ENCODE peak calls at places on chromosomes 12 and 14, in nine cellular contexts. One of them, this sample, is unnamed.

GRCh38 chr14:35292770-35293561 is 784 bp downstream of the PSMA6 start:
- DNase-seq in psoas muscle: no peak
- DNase-seq in lung: no peak
- DNase-seq in AG04450: no peak
- DNase-seq in stomach: no peak
- DNase-seq in A549: no peak
- DNase-seq in Peyer's patch: no peak
- DNase-seq in OCI-LY7: no peak
- DNase-seq in cardiac fibroblast: no peak
- DNase-seq in this sample: no peak

GRCh38 chr14:63614964-63615363 is 26.7 kb downstream of the WDR89 start:
- DNase-seq in psoas muscle: no peak
- DNase-seq in lung: no peak
- DNase-seq in AG04450: no peak
- DNase-seq in stomach: no peak
- DNase-seq in A549: no peak
- DNase-seq in Peyer's patch: no peak
- DNase-seq in OCI-LY7: no peak
- DNase-seq in cardiac fibroblast: peak
- DNase-seq in this sample: peak

GRCh38 chr14:105411017-105411941 is 8.3 kb upstream of the MTA1 start:
- DNase-seq in psoas muscle: no peak
- DNase-seq in lung: no peak
- DNase-seq in AG04450: no peak
- DNase-seq in stomach: peak
- DNase-seq in A549: peak
- DNase-seq in Peyer's patch: peak
- DNase-seq in OCI-LY7: no peak
- DNase-seq in cardiac fibroblast: peak
- DNase-seq in this sample: peak

GRCh38 chr14:88995437-88996198 is 171.2 kb downstream of the TTC8 start:
- DNase-seq in psoas muscle: no peak
- DNase-seq in lung: peak
- DNase-seq in AG04450: peak
- DNase-seq in stomach: no peak
- DNase-seq in A549: peak
- DNase-seq in Peyer's patch: no peak
- DNase-seq in OCI-LY7: no peak
- DNase-seq in cardiac fibroblast: peak
- DNase-seq in this sample: peak

GRCh38 chr12:26465419-26466097 is 270.2 kb downstream of the SSPN start:
- DNase-seq in psoas muscle: no peak
- DNase-seq in lung: no peak
- DNase-seq in AG04450: no peak
- DNase-seq in stomach: no peak
- DNase-seq in A549: no peak
- DNase-seq in Peyer's patch: no peak
- DNase-seq in OCI-LY7: no peak
- DNase-seq in cardiac fibroblast: peak
- DNase-seq in this sample: peak

GRCh38 chr14:24182110-24182882 is 6.3 kb downstream of the IPO4 start:
- DNase-seq in psoas muscle: no peak
- DNase-seq in lung: no peak
- DNase-seq in AG04450: no peak
- DNase-seq in stomach: no peak
- DNase-seq in A549: no peak
- DNase-seq in Peyer's patch: peak
- DNase-seq in OCI-LY7: no peak
- DNase-seq in cardiac fibroblast: no peak
- DNase-seq in this sample: no peak

GRCh38 chr12:47504775-47505446 is 200.9 kb downstream of the RPAP3 start:
- DNase-seq in psoas muscle: no peak
- DNase-seq in lung: no peak
- DNase-seq in AG04450: no peak
- DNase-seq in stomach: no peak
- DNase-seq in A549: no peak
- DNase-seq in Peyer's patch: no peak
- DNase-seq in OCI-LY7: no peak
- DNase-seq in cardiac fibroblast: peak
- DNase-seq in this sample: peak

GRCh38 chr12:120758798-120759590 is 33.4 kb downstream of the ACADS start:
- DNase-seq in psoas muscle: no peak
- DNase-seq in lung: no peak
- DNase-seq in AG04450: no peak
- DNase-seq in stomach: no peak
- DNase-seq in A549: no peak
- DNase-seq in Peyer's patch: no peak
- DNase-seq in OCI-LY7: no peak
- DNase-seq in cardiac fibroblast: no peak
- DNase-seq in this sample: no peak

GRCh38 chr14:93936926-93937325 is 9.8 kb downstream of the FAM181A start:
- DNase-seq in psoas muscle: no peak
- DNase-seq in lung: no peak
- DNase-seq in AG04450: no peak
- DNase-seq in stomach: no peak
- DNase-seq in A549: no peak
- DNase-seq in Peyer's patch: no peak
- DNase-seq in OCI-LY7: no peak
- DNase-seq in cardiac fibroblast: no peak
- DNase-seq in this sample: no peak

GRCh38 chr14:93935213-93935612 is 8.1 kb downstream of the FAM181A start:
- DNase-seq in psoas muscle: no peak
- DNase-seq in lung: no peak
- DNase-seq in AG04450: no peak
- DNase-seq in stomach: no peak
- DNase-seq in A549: no peak
- DNase-seq in Peyer's patch: no peak
- DNase-seq in OCI-LY7: no peak
- DNase-seq in cardiac fibroblast: no peak
- DNase-seq in this sample: no peak

GRCh38 chr14:93938766-93939303 is 11.7 kb downstream of the FAM181A start:
- DNase-seq in psoas muscle: no peak
- DNase-seq in lung: no peak
- DNase-seq in AG04450: no peak
- DNase-seq in stomach: no peak
- DNase-seq in A549: no peak
- DNase-seq in Peyer's patch: no peak
- DNase-seq in OCI-LY7: no peak
- DNase-seq in cardiac fibroblast: no peak
- DNase-seq in this sample: no peak

GRCh38 chr14:93937519-93937918 is 10.4 kb downstream of the FAM181A start:
- DNase-seq in psoas muscle: peak
- DNase-seq in lung: no peak
- DNase-seq in AG04450: no peak
- DNase-seq in stomach: no peak
- DNase-seq in A549: no peak
- DNase-seq in Peyer's patch: no peak
- DNase-seq in OCI-LY7: no peak
- DNase-seq in cardiac fibroblast: no peak
- DNase-seq in this sample: no peak

GRCh38 chr14:93936245-93936644 is 9.1 kb downstream of the FAM181A start:
- DNase-seq in psoas muscle: no peak
- DNase-seq in lung: no peak
- DNase-seq in AG04450: no peak
- DNase-seq in stomach: no peak
- DNase-seq in A549: peak
- DNase-seq in Peyer's patch: no peak
- DNase-seq in OCI-LY7: peak
- DNase-seq in cardiac fibroblast: no peak
- DNase-seq in this sample: no peak
- TF ChIP-seq CTCF in psoas muscle: peak
- TF ChIP-seq CTCF in lung: no peak
- TF ChIP-seq CTCF in AG04450: peak
- TF ChIP-seq CTCF in stomach: peak
- TF ChIP-seq CTCF in A549: peak
- TF ChIP-seq CTCF in Peyer's patch: peak
- TF ChIP-seq CTCF in OCI-LY7: peak
- TF ChIP-seq CTCF in cardiac fibroblast: peak
- TF ChIP-seq CTCF in this sample: peak

GRCh38 chr12:27572486-27573255 is 48.7 kb downstream of the PPFIBP1 start:
- DNase-seq in psoas muscle: no peak
- DNase-seq in lung: no peak
- DNase-seq in AG04450: no peak
- DNase-seq in stomach: no peak
- DNase-seq in A549: no peak
- DNase-seq in Peyer's patch: no peak
- DNase-seq in OCI-LY7: no peak
- DNase-seq in cardiac fibroblast: peak
- DNase-seq in this sample: peak

GRCh38 chr12:27575099-27575779 is 51.2 kb downstream of the PPFIBP1 start:
- DNase-seq in psoas muscle: no peak
- DNase-seq in lung: no peak
- DNase-seq in AG04450: no peak
- DNase-seq in stomach: no peak
- DNase-seq in A549: no peak
- DNase-seq in Peyer's patch: no peak
- DNase-seq in OCI-LY7: no peak
- DNase-seq in cardiac fibroblast: no peak
- DNase-seq in this sample: no peak

GRCh38 chr12:27573972-27574371 is 50.0 kb downstream of the PPFIBP1 start:
- DNase-seq in psoas muscle: no peak
- DNase-seq in lung: no peak
- DNase-seq in AG04450: peak
- DNase-seq in stomach: no peak
- DNase-seq in A549: no peak
- DNase-seq in Peyer's patch: no peak
- DNase-seq in OCI-LY7: no peak
- DNase-seq in cardiac fibroblast: peak
- DNase-seq in this sample: peak

GRCh38 chr12:27575780-27576154 is 51.8 kb downstream of the PPFIBP1 start:
- DNase-seq in psoas muscle: no peak
- DNase-seq in lung: no peak
- DNase-seq in AG04450: no peak
- DNase-seq in stomach: no peak
- DNase-seq in A549: no peak
- DNase-seq in Peyer's patch: no peak
- DNase-seq in OCI-LY7: no peak
- DNase-seq in cardiac fibroblast: peak
- DNase-seq in this sample: no peak

GRCh38 chr12:27571463-27571862 is 47.5 kb downstream of the PPFIBP1 start:
- DNase-seq in psoas muscle: no peak
- DNase-seq in lung: no peak
- DNase-seq in AG04450: no peak
- DNase-seq in stomach: no peak
- DNase-seq in A549: no peak
- DNase-seq in Peyer's patch: no peak
- DNase-seq in OCI-LY7: no peak
- DNase-seq in cardiac fibroblast: peak
- DNase-seq in this sample: peak
- H3K4me3 ChIP-seq in psoas muscle: no peak
- H3K4me3 ChIP-seq in lung: no peak
- H3K4me3 ChIP-seq in AG04450: no peak
- H3K4me3 ChIP-seq in stomach: no peak
- H3K4me3 ChIP-seq in A549: no peak
- H3K4me3 ChIP-seq in Peyer's patch: no peak
- H3K4me3 ChIP-seq in OCI-LY7: no peak
- H3K4me3 ChIP-seq in cardiac fibroblast: no peak
- H3K4me3 ChIP-seq in this sample: no peak

GRCh38 chr12:5258966-5259365 is 172.9 kb upstream of the NTF3 start:
- DNase-seq in psoas muscle: no peak
- DNase-seq in lung: no peak
- DNase-seq in AG04450: no peak
- DNase-seq in stomach: no peak
- DNase-seq in A549: no peak
- DNase-seq in Peyer's patch: no peak
- DNase-seq in OCI-LY7: no peak
- DNase-seq in cardiac fibroblast: no peak
- DNase-seq in this sample: no peak

GRCh38 chr12:5258498-5258897 is 173.4 kb upstream of the NTF3 start:
- DNase-seq in psoas muscle: no peak
- DNase-seq in lung: no peak
- DNase-seq in AG04450: peak
- DNase-seq in stomach: no peak
- DNase-seq in A549: no peak
- DNase-seq in Peyer's patch: no peak
- DNase-seq in OCI-LY7: no peak
- DNase-seq in cardiac fibroblast: no peak
- DNase-seq in this sample: no peak

GRCh38 chr12:5260591-5261086 is 171.3 kb upstream of the NTF3 start:
- DNase-seq in psoas muscle: no peak
- DNase-seq in lung: no peak
- DNase-seq in AG04450: no peak
- DNase-seq in stomach: no peak
- DNase-seq in A549: no peak
- DNase-seq in Peyer's patch: no peak
- DNase-seq in OCI-LY7: no peak
- DNase-seq in cardiac fibroblast: no peak
- DNase-seq in this sample: no peak

GRCh38 chr12:5260086-5260485 is 171.8 kb upstream of the NTF3 start:
- DNase-seq in psoas muscle: no peak
- DNase-seq in lung: no peak
- DNase-seq in AG04450: no peak
- DNase-seq in stomach: no peak
- DNase-seq in A549: no peak
- DNase-seq in Peyer's patch: no peak
- DNase-seq in OCI-LY7: no peak
- DNase-seq in cardiac fibroblast: no peak
- DNase-seq in this sample: no peak

DNA sequence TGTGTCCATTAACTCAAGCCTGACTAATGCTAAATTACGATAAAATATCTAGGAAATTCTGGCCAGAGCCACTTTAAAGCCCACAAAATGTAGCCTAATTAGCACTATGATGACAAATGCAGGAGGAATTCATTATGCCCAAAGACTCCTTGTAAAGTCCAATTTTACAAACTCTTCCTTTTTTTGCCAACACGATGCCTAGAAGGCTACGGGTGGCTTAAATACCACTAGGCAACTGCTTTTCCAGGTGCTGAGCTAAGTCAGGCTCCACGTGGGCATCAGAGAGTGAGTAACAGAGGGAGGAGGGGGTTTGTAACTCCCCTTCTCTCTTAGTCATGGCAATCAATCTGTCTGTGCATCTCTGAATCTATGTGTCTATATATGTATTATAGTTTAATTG is 172.4 kb upstream of the NTF3 start:
- DNase-seq in psoas muscle: no peak
- DNase-seq in lung: no peak
- DNase-seq in AG04450: no peak
- DNase-seq in stomach: no peak
- DNase-seq in A549: no peak
- DNase-seq in Peyer's patch: no peak
- DNase-seq in OCI-LY7: no peak
- DNase-seq in cardiac fibroblast: no peak
- DNase-seq in this sample: no peak
- TF ChIP-seq CTCF in psoas muscle: no peak
- TF ChIP-seq CTCF in lung: no peak
- TF ChIP-seq CTCF in AG04450: no peak
- TF ChIP-seq CTCF in stomach: no peak
- TF ChIP-seq CTCF in A549: no peak
- TF ChIP-seq CTCF in Peyer's patch: no peak
- TF ChIP-seq CTCF in OCI-LY7: no peak
- TF ChIP-seq CTCF in cardiac fibroblast: no peak
- TF ChIP-seq CTCF in this sample: no peak

DNA sequence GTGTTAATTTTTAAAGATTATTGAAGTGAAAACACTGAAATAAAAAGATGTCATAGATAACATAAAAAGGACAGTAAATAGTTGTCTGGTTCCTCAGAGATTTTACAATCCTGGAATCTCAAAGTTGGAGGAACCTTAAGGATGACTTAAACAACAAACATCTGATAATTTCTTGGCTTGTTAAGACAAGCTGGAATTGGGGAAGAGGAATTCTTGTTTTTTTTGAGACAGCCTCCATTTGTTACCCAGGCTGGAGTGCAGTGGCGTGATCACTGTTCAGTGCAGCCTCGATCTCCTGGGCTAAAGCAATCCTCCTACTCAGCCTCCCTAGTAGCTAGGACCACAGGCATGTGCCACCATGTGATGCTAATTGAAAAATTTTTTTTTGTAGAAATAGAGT is 2.3 kb downstream of the ZNF410 start:
- DNase-seq in psoas muscle: no peak
- DNase-seq in lung: no peak
- DNase-seq in AG04450: no peak
- DNase-seq in stomach: no peak
- DNase-seq in A549: no peak
- DNase-seq in Peyer's patch: no peak
- DNase-seq in OCI-LY7: no peak
- DNase-seq in cardiac fibroblast: peak
- DNase-seq in this sample: no peak
- H3K4me3 ChIP-seq in psoas muscle: no peak
- H3K4me3 ChIP-seq in lung: no peak
- H3K4me3 ChIP-seq in AG04450: no peak
- H3K4me3 ChIP-seq in stomach: no peak
- H3K4me3 ChIP-seq in A549: no peak
- H3K4me3 ChIP-seq in Peyer's patch: no peak
- H3K4me3 ChIP-seq in OCI-LY7: no peak
- H3K4me3 ChIP-seq in cardiac fibroblast: no peak
- H3K4me3 ChIP-seq in this sample: peak

This sample was measured in fibroblast of pulmonary artery.